ENCODE peak calls at places on chromosomes 13 and 19, in six cellular contexts. Q is stimulated activated CD8-positive, alpha-beta memory T cell treated with anti-CD3 and anti-CD28 coated beads, Interleukin-2, amount 100 ng/mL, for 48 hours; L is tibial artery; C is IMR-90; Y is left ventricle myocardium inferior; Z is Jurkat, Clone E6-1. S is an unnamed sample.

GRCh38 chr19:39845621-39846175 is 481 bp downstream of the FBL start:
- DNase-seq in Q (no peak), L (no peak), C (no peak), Y (no peak), Z (no peak), S (no peak)

GRCh38 chr13:47484564-47484963 is 516.5 kb downstream of the SUCLA2 start:
- DNase-seq in Q (no peak), L (no peak), C (peak; percentile 89), Y (no peak), Z (no peak), S (no peak)

GRCh38 chr13:23378009-23378632 is 55.4 kb downstream of the SACS start:
- DNase-seq in Q (peak; percentile 37), L (peak; percentile 37), C (peak; percentile 99), Y (no peak), Z (peak; percentile 64), S (peak; percentile 75)

GRCh38 chr13:24610956-24611355 is 69.3 kb upstream of the ATP12A start:
- DNase-seq in Q (no peak), L (no peak), C (no peak), Y (no peak), Z (no peak), S (no peak)

GRCh38 chr13:97810152-97810551 is 143.3 kb upstream of the IPO5 start:
- DNase-seq in Q (no peak), L (no peak), C (peak; percentile 14), Y (no peak), Z (no peak), S (no peak)

GRCh38 chr13:33611016-33611805 is 206.7 kb upstream of the RFC3 start:
- DNase-seq in Q (no peak), L (peak; percentile 42), C (peak; percentile 64), Y (peak; percentile 76), Z (no peak), S (no peak)

GRCh38 chr19:7287716-7288115 is 6.5 kb downstream of the INSR start:
- DNase-seq in Q (no peak), L (no peak), C (no peak), Y (no peak), Z (no peak), S (no peak)

GRCh38 chr19:34502582-34503545 is 21.3 kb downstream of the WTIP start:
- DNase-seq in Q (no peak), L (peak; percentile 19), C (peak; percentile 33), Y (peak; percentile 9), Z (no peak), S (no peak)

GRCh38 chr19:511101-511841 is 4.0 kb downstream of the TPGS1 start:
- DNase-seq in Q (peak; percentile 74), L (no peak), C (peak; percentile 36), Y (no peak), Z (peak; percentile 99), S (no peak)

GRCh38 chr19:33513424-33513823 is 8.2 kb downstream of the PEPD start:
- DNase-seq in Q (no peak), L (no peak), C (no peak), Y (no peak), Z (no peak), S (no peak)

GRCh38 chr13:43916828-43917227 is 37.1 kb downstream of the LACC1 start:
- DNase-seq in Q (no peak), L (no peak), C (no peak), Y (no peak), Z (no peak), S (no peak)

GRCh38 chr13:112481458-112481857 is 105.3 kb downstream of the SPACA7 start:
- DNase-seq in Q (no peak), L (no peak), C (no peak), Y (no peak), Z (no peak), S (no peak)

GRCh38 chr19:55857149-55857548 is 20.8 kb downstream of the NLRP4 start:
- DNase-seq in Q (no peak), L (no peak), C (no peak), Y (no peak), Z (no peak), S (no peak)

GRCh38 chr13:34044660-34045080 is 226.7 kb downstream of the RFC3 start:
- DNase-seq in Q (no peak), L (no peak), C (peak; percentile 33), Y (no peak), Z (no peak), S (no peak)

GRCh38 chr19:41999878-42000208 is 5.8 kb upstream of the ATP1A3 start:
- DNase-seq in Q (no peak), L (no peak), C (no peak), Y (no peak), Z (no peak), S (no peak)

GRCh38 chr13:78254113-78254512 is 335.5 kb upstream of the EDNRB start:
- DNase-seq in Q (no peak), L (no peak), C (no peak), Y (no peak), Z (no peak), S (no peak)

GRCh38 chr19:12773571-12773970 is 1.8 kb downstream of the HOOK2 start:
- DNase-seq in Q (no peak), L (no peak), C (peak; percentile 35), Y (peak; percentile 48), Z (no peak), S (no peak)

GRCh38 chr19:8366961-8367326 is 3.0 kb downstream of the ANGPTL4 start:
- DNase-seq in Q (no peak), L (no peak), C (no peak), Y (no peak), Z (no peak), S (no peak)

GRCh38 chr13:109381546-109382180 is 404.7 kb downstream of the IRS2 start:
- DNase-seq in Q (no peak), L (no peak), C (peak; percentile 71), Y (no peak), Z (no peak), S (no peak)

GRCh38 chr13:94280357-94280756 is 199.1 kb downstream of the DCT start:
- DNase-seq in Q (no peak), L (no peak), C (peak; percentile 36), Y (no peak), Z (no peak), S (no peak)

GRCh38 chr19:3145909-3146676 is 10.3 kb downstream of the GNA15 start:
- DNase-seq in Q (no peak), L (peak; percentile 52), C (no peak), Y (peak; percentile 49), Z (no peak), S (no peak)

GRCh38 chr19:49442354-49442753 is 1.0 kb upstream of the SLC17A7 start:
- DNase-seq in Q (no peak), L (peak; percentile 69), C (no peak), Y (peak; percentile 45), Z (no peak), S (no peak)

GRCh38 chr13:34698953-34699352 is 243.1 kb upstream of the NBEA start:
- DNase-seq in Q (no peak), L (no peak), C (no peak), Y (no peak), Z (no peak), S (no peak)

GRCh38 chr19:32188921-32189320 is 156.5 kb upstream of the ZNF507 start:
- DNase-seq in Q (no peak), L (no peak), C (no peak), Y (no peak), Z (no peak), S (no peak)

GRCh38 chr13:33069365-33069764 is 53.1 kb downstream of the KL start:
- DNase-seq in Q (no peak), L (no peak), C (no peak), Y (no peak), Z (peak; percentile 4), S (no peak)

GRCh38 chr13:26919311-26919710 is 158.7 kb upstream of the GPR12 start:
- DNase-seq in Q (no peak), L (no peak), C (no peak), Y (no peak), Z (no peak), S (no peak)